ENCODE peak calls at places on chromosomes 4 and X, in four cellular contexts. A is A549, L is SK-N-SH, K is GM12878. T is an unnamed sample.

GRCh38 chrX:152640039-152640818 is 2.5 kb downstream of the GABRQ start:
- DNase-seq in A (no peak), L (no peak), K (no peak), T (no peak)

GRCh38 chr4:140904904-140905303 is 148.7 kb upstream of the TBC1D9 start:
- DNase-seq in A (no peak), L (no peak), K (no peak), T (no peak)

GRCh38 chr4:101232074-101232776 is 115.1 kb downstream of the PPP3CA start:
- DNase-seq in A (peak), L (no peak), K (no peak), T (no peak)

GRCh38 chrX:119272882-119273806 is 37.1 kb downstream of the PGRMC1 start:
- DNase-seq in A (no peak), L (peak), K (no peak), T (no peak)

GRCh38 chrX:91137881-91138280 is 296.8 kb upstream of the PABPC5 start:
- DNase-seq in A (no peak), L (no peak), K (no peak), T (no peak)

GRCh38 chr4:13248621-13249298 is 235.4 kb downstream of the RAB28 start:
- DNase-seq in A (no peak), L (peak), K (no peak), T (peak)

GRCh38 chr4:40916880-40917279 is 167.1 kb downstream of the NSUN7 start:
- DNase-seq in A (peak), L (no peak), K (no peak), T (peak)

GRCh38 chr4:89029591-89029990 is 27.4 kb downstream of the FAM13A start:
- DNase-seq in A (no peak), L (no peak), K (no peak), T (no peak)

GRCh38 chr4:151198748-151199147 is 78.2 kb upstream of the PRSS48 start:
- DNase-seq in A (no peak), L (no peak), K (no peak), T (no peak)

GRCh38 chrX:38941675-38942074 is 140.4 kb downstream of the MID1IP1 start:
- DNase-seq in A (peak), L (no peak), K (no peak), T (no peak)

GRCh38 chrX:72029473-72030411 is 102.0 kb downstream of the RTL5 start:
- DNase-seq in A (peak), L (peak), K (no peak), T (peak)

GRCh38 chr4:109943745-109944144 is 31.1 kb downstream of the EGF start:
- DNase-seq in A (no peak), L (no peak), K (no peak), T (no peak)

GRCh38 chr4:157005193-157005592 is 33.6 kb upstream of the PDGFC start:
- DNase-seq in A (no peak), L (no peak), K (no peak), T (no peak)

GRCh38 chr4:140703463-140703862 is 52.7 kb downstream of the TBC1D9 start:
- DNase-seq in A (no peak), L (no peak), K (no peak), T (peak)

GRCh38 chr4:185011408-185011807 is 6.9 kb upstream of the HELT start:
- DNase-seq in A (no peak), L (peak), K (no peak), T (peak)

GRCh38 chrX:750263-750662 is 119.7 kb downstream of the SHOX start:
- DNase-seq in A (no peak), L (no peak), K (no peak), T (no peak)

GRCh38 chr4:6968496-6968895 is 58.9 kb downstream of the TBC1D14 start:
- DNase-seq in A (no peak), L (no peak), K (no peak), T (no peak)

GRCh38 chr4:48228887-48229462 is 40.7 kb downstream of the TEC start:
- DNase-seq in A (no peak), L (peak), K (no peak), T (no peak)

DNA sequence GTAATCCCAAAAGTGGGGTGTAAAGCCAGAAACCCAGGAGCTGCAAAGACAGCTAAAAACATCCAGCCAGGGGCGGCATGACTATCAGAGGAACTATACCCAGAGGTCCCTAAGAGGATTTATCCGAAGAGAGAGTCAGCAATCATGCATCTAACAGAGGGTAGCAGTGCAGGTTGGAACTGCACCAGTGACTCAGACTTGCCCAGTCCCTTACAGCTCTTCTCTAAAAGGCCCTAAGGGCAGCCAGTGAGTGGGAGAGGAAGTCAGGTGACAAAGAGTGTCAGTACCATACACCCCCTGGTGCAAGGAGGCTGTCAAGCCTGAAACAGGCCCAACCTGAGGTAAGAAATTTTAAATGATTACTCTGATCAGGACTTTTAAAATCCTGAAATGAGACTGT is 88.1 kb downstream of the CAMK2D start:
- DNase-seq in A (no peak), L (no peak), K (no peak), T (no peak)
- TF ChIP-seq PBX3 in A (no peak), L (no peak), K (no peak), T (no peak)

GRCh38 chrX:12979630-12980015 is 4.7 kb downstream of the TMSB4X start:
- DNase-seq in A (no peak), L (no peak), K (no peak), T (no peak)
- TF ChIP-seq PBX3 in A (no peak), L (no peak), K (no peak), T (no peak)

GRCh38 chr4:152290522-152290921 is 245.4 kb downstream of the FBXW7 start:
- DNase-seq in A (no peak), L (no peak), K (no peak), T (no peak)
- TF ChIP-seq PBX3 in A (no peak), L (no peak), K (no peak), T (no peak)

GRCh38 chr4:114151-114550 is 10.2 kb upstream of the ZNF718 start:
- DNase-seq in A (no peak), L (no peak), K (no peak), T (no peak)
- TF ChIP-seq PBX3 in A (no peak), L (no peak), K (no peak), T (no peak)

GRCh38 chr4:174036111-174036510 is 247.4 kb downstream of the FBXO8 start:
- DNase-seq in A (no peak), L (no peak), K (no peak), T (no peak)
- TF ChIP-seq PBX3 in A (no peak), L (no peak), K (no peak), T (no peak)

GRCh38 chr4:108172780-108173598 is 4.3 kb upstream of the LEF1 start:
- DNase-seq in A (no peak), L (peak), K (no peak), T (peak)
- TF ChIP-seq PBX3 in A (no peak), L (no peak), K (no peak), T (no peak)

DNA sequence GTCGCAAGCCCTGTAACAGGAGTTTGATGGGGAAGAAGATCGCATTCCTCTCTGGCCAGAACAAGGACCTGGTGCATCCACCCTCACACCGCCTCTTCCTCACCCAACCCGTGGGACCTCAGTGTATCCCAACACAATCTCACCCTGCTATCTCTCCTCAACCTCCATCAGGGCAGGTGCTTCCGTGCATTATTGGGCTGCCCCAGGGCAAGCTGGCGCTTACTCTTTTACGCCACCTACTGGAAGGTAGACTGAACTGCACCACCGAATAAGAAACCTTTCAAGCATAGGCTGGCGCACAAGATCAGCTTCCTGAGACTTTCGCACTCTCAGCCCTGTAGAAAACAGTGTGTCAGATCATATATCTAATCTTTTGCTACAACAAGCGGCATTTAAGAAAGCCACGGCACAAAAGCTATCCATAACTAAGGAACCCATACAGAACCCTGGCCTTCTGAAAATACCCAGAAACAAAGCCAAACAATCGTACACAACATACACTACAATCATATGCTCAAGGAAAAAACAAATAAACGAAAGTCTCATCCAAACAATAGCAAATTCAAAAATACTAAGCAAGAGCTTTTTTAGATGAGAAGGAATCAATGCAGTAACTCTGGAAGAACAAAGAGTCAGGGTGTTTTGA is 209.3 kb downstream of the UGT8 start:
- DNase-seq in A (peak), L (peak), K (no peak), T (peak)
- TF ChIP-seq PBX3 in A (no peak), L (no peak), K (no peak), T (no peak)

DNA sequence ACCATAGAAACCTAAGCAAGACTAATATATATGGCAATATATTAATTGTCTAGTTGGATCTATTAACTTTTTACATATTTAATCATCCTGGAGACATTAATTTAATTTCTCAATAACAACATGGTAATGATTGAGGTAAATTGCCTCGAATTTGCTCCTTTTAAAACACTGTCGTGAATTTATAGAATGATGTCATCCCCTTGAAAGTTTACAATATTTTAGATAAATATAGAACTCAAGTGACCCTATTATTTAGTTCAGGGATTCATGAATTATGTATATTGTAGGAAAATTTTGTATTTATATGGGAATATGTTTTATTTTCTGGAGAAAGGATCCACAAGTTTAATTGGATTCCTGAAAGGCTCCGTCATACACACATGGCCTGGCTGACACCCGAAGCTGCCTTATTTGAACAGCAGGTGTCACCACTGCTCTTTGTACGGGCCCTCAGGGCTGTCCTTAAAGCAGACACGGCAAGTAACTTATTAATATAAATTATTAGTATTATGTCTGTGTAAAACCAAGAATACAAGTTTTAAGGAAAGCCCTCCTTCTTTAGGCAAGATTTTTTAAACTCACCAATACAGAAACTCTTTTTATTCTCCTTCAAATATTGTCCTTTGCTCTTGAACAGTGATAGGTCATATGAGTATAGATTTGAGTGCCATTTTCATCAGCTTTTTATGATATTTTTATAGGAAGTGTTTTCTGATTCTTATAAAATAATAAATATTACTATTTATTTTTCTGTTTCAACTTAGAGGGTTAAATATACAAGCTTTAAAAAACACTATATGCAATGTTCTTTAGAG is 1.9 kb upstream of the PLRG1 start:
- DNase-seq in A (peak), L (peak), K (peak), T (peak)
- TF ChIP-seq PBX3 in A (no peak), L (no peak), K (no peak), T (no peak)

GRCh38 chr4:86916392-86916791 is 18.4 kb upstream of the AFF1 start:
- DNase-seq in A (no peak), L (no peak), K (no peak), T (no peak)
- TF ChIP-seq PBX3 in A (no peak), L (no peak), K (no peak), T (no peak)

GRCh38 chr4:80321776-80322175 is 13.8 kb upstream of the CFAP299 start:
- DNase-seq in A (no peak), L (no peak), K (no peak), T (no peak)
- TF ChIP-seq PBX3 in A (no peak), L (no peak), K (no peak), T (no peak)